ENCODE peak calls at places on chromosome 1, in ten cellular contexts. G, V, E, F, O, N, U, I, Y and J are unnamed samples.

GRCh38 chr1:175278236-175278635 is 85.7 kb upstream of the KIAA0040 start:
- DNase-seq in F (no peak), I (no peak), V (no peak), G (no peak), N (no peak), Y (no peak), O (no peak), E (no peak), U (no peak), J (no peak)

GRCh38 chr1:151846062-151846568 is 6.5 kb upstream of the C2CD4D start:
- DNase-seq in U (peak), V (peak), N (no peak), I (no peak), Y (no peak), E (no peak), G (no peak), O (no peak), F (no peak), J (no peak)

GRCh38 chr1:15186073-15186845 is 32.7 kb downstream of the TMEM51 start:
- DNase-seq in U (no peak), E (no peak), F (no peak), Y (no peak), N (no peak), G (no peak), O (no peak), V (no peak), I (no peak), J (no peak)

GRCh38 chr1:183995322-183996035 is 42.0 kb downstream of the COLGALT2 start:
- DNase-seq in I (peak), N (no peak), Y (no peak), E (no peak), U (no peak), F (no peak), O (no peak), G (no peak), V (no peak), J (no peak)

GRCh38 chr1:108041360-108042143 is 76.6 kb upstream of the VAV3 start:
- DNase-seq in G (no peak), Y (no peak), E (no peak), U (no peak), I (no peak), V (no peak), O (no peak), N (no peak), F (no peak), J (no peak)

GRCh38 chr1:65068202-65069011 is 79.6 kb upstream of the AK4 start:
- DNase-seq in V (no peak), U (peak), O (peak), G (peak), Y (no peak), E (peak), I (no peak), F (no peak), N (no peak), J (no peak)

GRCh38 chr1:214583113-214583512 is 19.9 kb upstream of the CENPF start:
- DNase-seq in E (no peak), U (no peak), I (no peak), F (no peak), V (no peak), N (no peak), Y (no peak), O (no peak), G (no peak), J (no peak)

GRCh38 chr1:185358957-185359356 is 41.9 kb upstream of the IVNS1ABP start:
- DNase-seq in G (no peak), I (no peak), Y (no peak), E (no peak), F (no peak), N (no peak), U (no peak), O (no peak), V (no peak), J (no peak)

GRCh38 chr1:231705860-231706553 is 79.4 kb downstream of the DISC1 start:
- DNase-seq in E (no peak), Y (no peak), V (no peak), F (no peak), N (no peak), G (no peak), U (no peak), I (no peak), O (no peak), J (no peak)

GRCh38 chr1:244049142-244049968 is 1.7 kb upstream of the ZBTB18 start:
- DNase-seq in E (peak), N (no peak), O (peak), I (peak), F (no peak), Y (no peak), G (no peak), V (peak), U (peak), J (peak)

GRCh38 chr1:238953448-238953847 is 432.9 kb upstream of the CHRM3 start:
- DNase-seq in F (no peak), N (no peak), O (no peak), E (no peak), I (no peak), G (no peak), V (no peak), Y (no peak), U (no peak), J (no peak)

GRCh38 chr1:208171615-208172388 is 72.4 kb downstream of the PLXNA2 start:
- DNase-seq in I (no peak), U (no peak), N (no peak), F (no peak), O (no peak), Y (no peak), V (no peak), G (no peak), E (no peak), J (no peak)

GRCh38 chr1:225418059-225418458 is 9.8 kb downstream of the LBR start:
- DNase-seq in E (no peak), Y (no peak), G (no peak), N (no peak), F (no peak), O (no peak), V (no peak), I (no peak), U (no peak), J (no peak)

GRCh38 chr1:115726161-115726560 is 42.4 kb downstream of the CASQ2 start:
- DNase-seq in E (no peak), V (no peak), O (no peak), F (no peak), N (no peak), Y (no peak), G (no peak), U (no peak), I (no peak), J (no peak)

GRCh38 chr1:213211201-213211600 is 160.2 kb downstream of the RPS6KC1 start:
- DNase-seq in N (no peak), G (no peak), E (no peak), F (no peak), O (no peak), V (no peak), I (no peak), U (no peak), Y (no peak), J (no peak)

GRCh38 chr1:171783816-171784530 is 2.5 kb downstream of the METTL13 start:
- DNase-seq in U (no peak), Y (no peak), V (no peak), G (no peak), I (peak), O (no peak), E (no peak), F (no peak), N (no peak), J (no peak)

GRCh38 chr1:53381790-53382401 is 54.0 kb upstream of the LRP8 start:
- DNase-seq in G (no peak), O (no peak), E (no peak), U (no peak), Y (no peak), N (no peak), I (no peak), V (peak), F (no peak), J (no peak)

GRCh38 chr1:64686828-64687724 is 57.8 kb upstream of the RAVER2 start:
- DNase-seq in E (peak), G (no peak), O (peak), F (no peak), I (no peak), U (peak), N (peak), Y (no peak), V (peak), J (no peak)

GRCh38 chr1:109803901-109804331 is 40.2 kb upstream of the EPS8L3 start:
- DNase-seq in F (peak), U (no peak), I (peak), G (no peak), E (no peak), O (no peak), Y (no peak), N (peak), V (no peak), J (peak)

GRCh38 chr1:157488160-157488559 is 64.2 kb downstream of the FCRL5 start:
- DNase-seq in E (no peak), Y (no peak), F (no peak), V (no peak), N (no peak), O (no peak), U (no peak), G (no peak), I (no peak), J (no peak)

GRCh38 chr1:59199734-59200376 is 97.0 kb upstream of the FGGY start:
- DNase-seq in G (no peak), Y (no peak), N (no peak), O (no peak), F (no peak), V (no peak), U (no peak), I (no peak), E (no peak), J (no peak)

GRCh38 chr1:185969028-185969427 is 234.8 kb downstream of the HMCN1 start:
- DNase-seq in Y (no peak), N (no peak), I (no peak), G (no peak), U (no peak), O (no peak), V (no peak), F (no peak), E (no peak), J (no peak)

GRCh38 chr1:218164930-218165686 is 120.0 kb upstream of the RRP15 start:
- DNase-seq in G (no peak), N (no peak), F (no peak), U (no peak), Y (no peak), O (peak), E (peak), V (peak), I (peak), J (peak)

GRCh38 chr1:60763713-60764112 is 318.6 kb upstream of the NFIA start:
- DNase-seq in V (no peak), I (no peak), N (no peak), F (no peak), G (no peak), U (no peak), E (no peak), O (no peak), Y (no peak), J (no peak)

GRCh38 chr1:44217809-44218410 is 4.6 kb downstream of the DMAP1 start:
- DNase-seq in E (peak), I (no peak), O (peak), V (peak), Y (no peak), F (no peak), N (peak), U (peak), G (peak), J (peak)

GRCh38 chr1:86846166-86846647 is 67.7 kb downstream of the SELENOF start:
- DNase-seq in V (no peak), U (no peak), E (peak), I (no peak), F (no peak), Y (no peak), N (no peak), O (no peak), G (peak), J (no peak)

GRCh38 chr1:74771913-74772515 is 39.1 kb downstream of the TYW3 start:
- DNase-seq in O (no peak), E (peak), Y (no peak), I (no peak), V (peak), N (no peak), G (peak), U (peak), F (no peak), J (no peak)

GRCh38 chr1:15411593-15412487 is 2.2 kb downstream of the EFHD2 start:
- DNase-seq in O (peak), U (no peak), V (no peak), N (peak), F (peak), Y (no peak), E (no peak), G (peak), I (peak), J (peak)

GRCh38 chr1:12173631-12174121 is 6.9 kb downstream of the TNFRSF1B start:
- DNase-seq in I (peak), N (peak), G (peak), Y (no peak), O (peak), E (no peak), F (peak), V (no peak), U (peak), J (no peak)
- TF ChIP-seq EP300 in I (peak), N (no peak), G (peak), Y (no peak), O (no peak), E (no peak), F (no peak), V (no peak), U (no peak), J (no peak)

GRCh38 chr1:34928066-34928864 is 1.2 kb downstream of the DLGAP3 start:
- DNase-seq in G (no peak), I (peak), U (no peak), O (no peak), N (no peak), V (no peak), Y (no peak), F (no peak), E (peak), J (no peak)

GRCh38 chr1:34929853-34930701 is 627 bp upstream of the DLGAP3 start:
- DNase-seq in U (no peak), V (no peak), O (no peak), Y (peak), E (peak), F (no peak), I (peak), G (no peak), N (no peak), J (no peak)

GRCh38 chr1:34927316-34927715 is 2.1 kb downstream of the DLGAP3 start:
- DNase-seq in G (no peak), V (no peak), E (no peak), U (no peak), I (peak), F (no peak), Y (no peak), O (no peak), N (no peak), J (no peak)

GRCh38 chr1:34929497-34929852 is at the start of gene DLGAP3:
- DNase-seq in Y (no peak), N (no peak), V (no peak), I (peak), G (no peak), O (no peak), E (peak), U (peak), F (no peak), J (no peak)

GRCh38 chr1:34928865-34929496 is 469 bp downstream of the DLGAP3 start:
- DNase-seq in N (no peak), V (no peak), G (no peak), U (peak), O (no peak), E (peak), Y (no peak), F (no peak), I (peak), J (no peak)
- TF ChIP-seq CTCF in N (no peak), V (no peak), G (no peak), U (no peak), O (no peak), E (no peak), Y (no peak), F (no peak), I (no peak), J (no peak)

GRCh38 chr1:211610779-211611556 is 32.0 kb upstream of the SLC30A1 start:
- DNase-seq in Y (no peak), U (peak), I (no peak), G (peak), V (no peak), F (no peak), N (no peak), O (no peak), E (peak), J (peak)
- TF ChIP-seq EP300 in Y (no peak), U (no peak), I (no peak), G (peak), V (no peak), F (no peak), N (no peak), O (no peak), E (no peak), J (no peak)

GRCh38 chr1:52366517-52366827 is 467 bp upstream of the CC2D1B start:
- DNase-seq in V (no peak), U (no peak), F (no peak), G (no peak), E (no peak), N (no peak), O (no peak), I (no peak), Y (no peak), J (no peak)

GRCh38 chr1:52367272-52367671 is 1.3 kb upstream of the CC2D1B start:
- DNase-seq in V (no peak), Y (no peak), E (no peak), N (no peak), F (no peak), U (no peak), G (no peak), I (no peak), O (no peak), J (no peak)

GRCh38 chr1:52365746-52366516 is at the start of gene CC2D1B:
- DNase-seq in Y (peak), E (peak), F (peak), N (peak), U (peak), G (peak), V (peak), I (peak), O (peak), J (peak)

GRCh38 chr1:52365091-52365745 is 787 bp downstream of the CC2D1B start:
- DNase-seq in N (peak), V (peak), Y (no peak), G (peak), F (peak), O (peak), U (peak), I (no peak), E (peak), J (peak)

GRCh38 chr1:52364235-52364839 is 1.7 kb downstream of the CC2D1B start:
- DNase-seq in O (no peak), U (no peak), I (no peak), G (no peak), Y (no peak), V (no peak), E (peak), F (no peak), N (no peak), J (no peak)
- TF ChIP-seq CTCF in O (no peak), U (peak), I (no peak), G (no peak), Y (no peak), V (no peak), E (no peak), F (no peak), N (no peak), J (no peak)

GRCh38 chr1:222817529-222817928 is 2.7 kb downstream of the DISP1 start:
- DNase-seq in E (peak), V (peak), O (no peak), I (no peak), N (no peak), Y (no peak), G (peak), F (no peak), U (no peak), J (no peak)
- TF ChIP-seq EP300 in E (peak), V (no peak), O (no peak), I (no peak), N (no peak), Y (no peak), G (peak), F (no peak), U (no peak), J (no peak)

DNA sequence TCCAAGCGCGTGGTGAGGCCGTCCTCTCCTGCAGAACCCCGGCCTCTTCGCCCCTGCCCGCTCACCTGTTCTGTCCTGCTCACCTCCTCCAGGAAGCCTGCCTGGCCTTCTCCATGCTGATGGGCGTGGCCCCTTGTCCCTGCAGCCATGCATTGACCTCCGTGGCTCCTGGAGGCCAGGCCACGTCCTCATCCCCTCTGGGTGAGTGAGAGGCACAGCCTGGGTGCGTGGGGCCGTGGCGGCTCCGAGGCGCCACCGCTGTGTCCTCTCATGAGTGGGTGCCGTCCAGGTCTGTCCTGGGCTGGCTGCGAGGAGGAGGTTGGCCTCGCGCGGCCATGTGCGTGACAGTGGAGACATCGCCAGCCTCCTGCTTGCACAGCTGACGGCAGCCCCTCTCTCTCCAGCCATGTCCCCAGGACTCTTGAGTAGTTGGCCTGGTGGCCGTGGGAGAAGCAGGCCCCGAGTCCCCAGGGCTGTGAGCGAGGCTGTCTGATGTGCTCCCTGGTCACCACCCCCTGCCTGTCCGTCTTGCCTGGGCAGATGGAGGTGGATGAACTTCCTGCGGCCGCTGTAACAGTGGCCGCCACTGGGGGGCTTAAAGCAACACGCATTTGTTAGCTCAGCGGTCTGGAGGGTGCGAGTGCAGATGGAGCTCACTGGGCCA is 58.1 kb downstream of the PRKCZ start:
- DNase-seq in O (no peak), U (peak), I (peak), N (no peak), E (peak), G (no peak), V (peak), F (peak), Y (no peak), J (no peak)
- TF ChIP-seq CTCF in O (peak), U (peak), I (no peak), N (no peak), E (peak), G (peak), V (no peak), F (no peak), Y (peak), J (no peak)